ENCODE peak calls at places on chromosome 14, in nine cellular contexts. N is posterior cingulate gyrus; H is MCF 10A; A is smooth muscle cell of the brain vasculature; W is D341Med; Y is uterus; B is naive thymus-derived CD8-positive, alpha-beta T cell; L is NCI-H2171 treated with DMSO at 0.1 percent for 48 hours; P is endothelial cell of umbilical vein. V is an unnamed sample.

GRCh38 chr14:55689971-55690871 is 110.2 kb downstream of the KTN1 start:
- DNase-seq in N (no peak), H (no peak), A (no peak), W (no peak), Y (no peak), B (no peak), L (peak), P (peak), V (no peak)

GRCh38 chr14:69713127-69713800 is 53.7 kb upstream of the SRSF5 start:
- DNase-seq in N (no peak), H (peak), A (no peak), W (peak), Y (no peak), B (no peak), L (peak), P (peak), V (no peak)

GRCh38 chr14:100827140-100827517 is 1.2 kb downstream of the MEG3 start:
- DNase-seq in N (peak), H (no peak), A (no peak), W (no peak), Y (no peak), B (no peak), L (no peak), P (peak), V (peak)

GRCh38 chr14:65296402-65296801 is 116.1 kb upstream of the FUT8 start:
- DNase-seq in N (no peak), H (no peak), A (no peak), W (no peak), Y (no peak), B (no peak), L (no peak), P (peak), V (peak)

GRCh38 chr14:85534914-85535313 is 5.0 kb downstream of the FLRT2 start:
- DNase-seq in N (no peak), H (peak), A (no peak), W (no peak), Y (no peak), B (no peak), L (peak), P (peak), V (no peak)

GRCh38 chr14:94390372-94391086 is 2.1 kb upstream of the SERPINA1 start:
- DNase-seq in N (peak), H (peak), A (no peak), W (no peak), Y (no peak), B (no peak), L (no peak), P (no peak), V (no peak)

GRCh38 chr14:89012272-89013097 is 188.0 kb downstream of the TTC8 start:
- DNase-seq in N (no peak), H (no peak), A (no peak), W (no peak), Y (no peak), B (no peak), L (no peak), P (no peak), V (no peak)

GRCh38 chr14:28777773-28778606 is 11.4 kb downstream of the FOXG1 start:
- DNase-seq in N (peak), H (no peak), A (no peak), W (no peak), Y (no peak), B (no peak), L (no peak), P (no peak), V (no peak)

GRCh38 chr14:89616425-89617141 is 199.6 kb upstream of the FOXN3 start:
- DNase-seq in N (no peak), H (peak), A (no peak), W (no peak), Y (no peak), B (peak), L (peak), P (peak), V (peak)

GRCh38 chr14:91302391-91302790 is 57.9 kb upstream of the GPR68 start:
- DNase-seq in N (peak), H (no peak), A (no peak), W (no peak), Y (no peak), B (no peak), L (no peak), P (no peak), V (no peak)

GRCh38 chr14:76293221-76293620 is 82.7 kb upstream of the ESRRB start:
- DNase-seq in N (no peak), H (no peak), A (no peak), W (peak), Y (no peak), B (no peak), L (no peak), P (no peak), V (no peak)

GRCh38 chr14:79659995-79660975 is 551.0 kb downstream of the DIO2 start:
- DNase-seq in N (no peak), H (no peak), A (no peak), W (no peak), Y (no peak), B (no peak), L (peak), P (no peak), V (no peak)

GRCh38 chr14:51807355-51807754 is 53.1 kb upstream of the GNG2 start:
- DNase-seq in N (no peak), H (no peak), A (no peak), W (no peak), Y (peak), B (no peak), L (no peak), P (no peak), V (peak)

GRCh38 chr14:60196291-60196690 is 31.1 kb upstream of the DHRS7 start:
- DNase-seq in N (no peak), H (peak), A (no peak), W (no peak), Y (no peak), B (no peak), L (no peak), P (no peak), V (no peak)

GRCh38 chr14:96741151-96741977 is 55.8 kb upstream of the VRK1 start:
- DNase-seq in N (peak), H (peak), A (no peak), W (peak), Y (peak), B (peak), L (peak), P (peak), V (peak)